ENCODE peak calls at places on chromosomes 12 and 14, in seven cellular contexts. N, Z, K, I, S, F and Y are unnamed samples.

GRCh38 chr14:35366521-35366976 is 38.0 kb downstream of the NFKBIA start:
- DNase-seq in N (no peak), Z (no peak), K (no peak), I (no peak), S (no peak), F (no peak), Y (no peak)

GRCh38 chr12:6199531-6200265 is 502 bp upstream of the CD9 start:
- DNase-seq in N (peak), Z (peak), K (no peak), I (no peak), S (no peak), F (no peak), Y (no peak)

GRCh38 chr14:96162741-96163140 is 41.9 kb upstream of the BDKRB2 start:
- DNase-seq in N (no peak), Z (no peak), K (no peak), I (no peak), S (no peak), F (no peak), Y (no peak)

GRCh38 chr14:104237651-104238423 is 99.5 kb downstream of the KIF26A start:
- DNase-seq in N (no peak), Z (no peak), K (no peak), I (no peak), S (no peak), F (no peak), Y (no peak)

GRCh38 chr14:73567951-73568885 is 795 bp upstream of the ACOT2 start:
- DNase-seq in N (no peak), Z (no peak), K (no peak), I (no peak), S (peak), F (no peak), Y (peak)

GRCh38 chr14:100155881-100156645 is 3.4 kb downstream of the DEGS2 start:
- DNase-seq in N (no peak), Z (no peak), K (no peak), I (no peak), S (no peak), F (no peak), Y (no peak)

GRCh38 chr12:30203981-30204380 is 420.2 kb upstream of the TMTC1 start:
- DNase-seq in N (no peak), Z (no peak), K (no peak), I (no peak), S (no peak), F (no peak), Y (no peak)

GRCh38 chr12:73486256-73486655 is 1051.4 kb upstream of the ATXN7L3B start:
- DNase-seq in N (no peak), Z (no peak), K (no peak), I (no peak), S (no peak), F (no peak), Y (peak)

GRCh38 chr12:662541-663292 is 528 bp downstream of the NINJ2 start:
- DNase-seq in N (no peak), Z (no peak), K (no peak), I (no peak), S (no peak), F (no peak), Y (no peak)

GRCh38 chr12:674272-674781 is 11.1 kb upstream of the NINJ2 start:
- DNase-seq in N (no peak), Z (no peak), K (no peak), I (no peak), S (peak), F (no peak), Y (no peak)